ENCODE peak calls at places on chromosomes 16 and 17, in ten cellular contexts. S is CD8-positive, alpha-beta T cell; E is GM06990; V is mammary epithelial cell; Z is CD8-positive, alpha-beta memory T cell; G is Panc1; I is SJCRH30; N is bronchial epithelial cell; U is GM23248; Q is sigmoid colon. J is an unnamed sample. For H3K36me3, the result is how much of the 10 kb centered on the place peaks cover.

GRCh38 chr16:27961296-27961620 is 102.3 kb downstream of the GSG1L start:
- DNase-seq in S (no peak), E (no peak), V (no peak), Z (no peak), G (no peak), I (no peak), N (no peak), U (no peak), Q (no peak), J (no peak)

GRCh38 chr17:14619821-14620220 is 318.9 kb downstream of the HS3ST3B1 start:
- DNase-seq in S (no peak), E (no peak), V (peak), Z (no peak), G (no peak), I (no peak), N (peak), U (no peak), Q (no peak), J (no peak)

GRCh38 chr16:11025120-11025531 is 80.8 kb downstream of the CLEC16A start:
- DNase-seq in S (no peak), E (peak), V (no peak), Z (no peak), G (no peak), I (no peak), N (no peak), U (no peak), Q (no peak), J (no peak)

GRCh38 chr16:55701442-55702319 is 45.9 kb downstream of the SLC6A2 start:
- DNase-seq in S (no peak), E (no peak), V (peak), Z (peak), G (no peak), I (peak), N (peak), U (peak), Q (peak), J (peak)

GRCh38 chr16:88274847-88275246 is 107.9 kb upstream of the ZNF469 start:
- DNase-seq in S (no peak), E (no peak), V (no peak), Z (no peak), G (no peak), I (no peak), N (no peak), U (peak), Q (peak), J (no peak)

GRCh38 chr17:48630925-48631692 is 5.0 kb upstream of the HOXB9 start:
- DNase-seq in S (no peak), E (no peak), V (no peak), Z (no peak), G (no peak), I (no peak), N (no peak), U (no peak), Q (peak), J (no peak)

GRCh38 chr16:5882087-5882661 is 784.6 kb upstream of the EEF2KMT start:
- DNase-seq in S (no peak), E (no peak), V (no peak), Z (no peak), G (no peak), I (no peak), N (no peak), U (no peak), Q (no peak), J (no peak)

GRCh38 chr17:31339906-31340661 is 18.7 kb upstream of the EVI2A start:
- DNase-seq in S (no peak), E (no peak), V (peak), Z (no peak), G (no peak), I (no peak), N (peak), U (peak), Q (no peak), J (no peak)

GRCh38 chr17:37847811-37848331 is 76.3 kb upstream of the TBC1D3K start:
- DNase-seq in S (no peak), E (no peak), V (peak), Z (no peak), G (no peak), I (no peak), N (no peak), U (no peak), Q (no peak), J (no peak)

GRCh38 chr16:25014500-25015147 is 545 bp downstream of the ARHGAP17 start:
- DNase-seq in S (peak), E (no peak), V (peak), Z (peak), G (no peak), I (peak), N (peak), U (peak), Q (peak), J (peak)

GRCh38 chr16:82943371-82943770 is 316.6 kb downstream of the CDH13 start:
- DNase-seq in S (no peak), E (no peak), V (peak), Z (no peak), G (no peak), I (no peak), N (peak), U (peak), Q (no peak), J (no peak)

GRCh38 chr17:5329784-5330557 is 47.9 kb downstream of the RABEP1 start:
- DNase-seq in S (no peak), E (peak), V (no peak), Z (no peak), G (no peak), I (no peak), N (no peak), U (peak), Q (no peak), J (peak)

GRCh38 chr16:53549970-53550406 is 47.0 kb upstream of the AKTIP start:
- DNase-seq in S (peak), E (no peak), V (peak), Z (peak), G (peak), I (peak), N (peak), U (peak), Q (peak), J (peak)

GRCh38 chr17:7858487-7858832 is 657 bp downstream of the CYB5D1 start:
- DNase-seq in S (no peak), E (peak), V (no peak), Z (peak), G (no peak), I (no peak), N (no peak), U (peak), Q (peak), J (peak)

GRCh38 chr17:49438439-49438861 is 23.8 kb upstream of the PHB1 start:
- DNase-seq in S (no peak), E (no peak), V (no peak), Z (no peak), G (no peak), I (peak), N (no peak), U (no peak), Q (no peak), J (no peak)

GRCh38 chr17:28057731-28058246 is 15.3 kb downstream of the NLK start:
- DNase-seq in S (no peak), E (peak), V (peak), Z (no peak), G (no peak), I (no peak), N (peak), U (peak), Q (no peak), J (peak)

GRCh38 chr16:20868890-20869289 is 31.3 kb downstream of the DCUN1D3 start:
- DNase-seq in S (no peak), E (no peak), V (peak), Z (no peak), G (no peak), I (peak), N (no peak), U (peak), Q (peak), J (no peak)

GRCh38 chr16:64278196-64278595 is 843.7 kb downstream of the CDH11 start:
- DNase-seq in S (no peak), E (no peak), V (no peak), Z (no peak), G (no peak), I (no peak), N (peak), U (peak), Q (no peak), J (no peak)

GRCh38 chr16:87316923-87317765 is at the start of gene C16orf95:
- DNase-seq in S (peak), E (peak), V (peak), Z (peak), G (peak), I (peak), N (peak), U (peak), Q (peak), J (peak)

GRCh38 chr17:76458580-76459490 is 5.9 kb upstream of the UBE2O start:
- DNase-seq in S (no peak), E (no peak), V (peak), Z (no peak), G (no peak), I (peak), N (peak), U (peak), Q (no peak), J (no peak)

GRCh38 chr16:10172848-10173655 is 9.2 kb downstream of the GRIN2A start:
- DNase-seq in S (no peak), E (no peak), V (peak), Z (no peak), G (no peak), I (no peak), N (no peak), U (peak), Q (no peak), J (no peak)

GRCh38 chr16:875182-876040 is 74.9 kb upstream of the GNG13 start:
- DNase-seq in S (no peak), E (no peak), V (no peak), Z (no peak), G (no peak), I (no peak), N (no peak), U (no peak), Q (peak), J (no peak)

GRCh38 chr16:10080031-10080772 is 102.0 kb downstream of the GRIN2A start:
- DNase-seq in S (no peak), E (no peak), V (peak), Z (no peak), G (peak), I (peak), N (peak), U (peak), Q (peak), J (no peak)

GRCh38 chr16:75110637-75111513 is 5.7 kb downstream of the LDHD start:
- DNase-seq in S (peak), E (peak), V (peak), Z (peak), G (peak), I (peak), N (peak), U (peak), Q (peak), J (peak)
- H3K4me3 ChIP-seq in S (no peak), E (no peak), V (no peak), Z (peak), G (peak), I (peak), N (peak), U (peak), Q (peak), J (peak)

GRCh38 chr16:66238696-66239095 is 127.8 kb upstream of the CDH5 start:
- DNase-seq in S (no peak), E (no peak), V (no peak), Z (no peak), G (no peak), I (no peak), N (no peak), U (no peak), Q (peak), J (no peak)

GRCh38 chr16:66240565-66240964 is 125.9 kb upstream of the CDH5 start:
- DNase-seq in S (no peak), E (no peak), V (no peak), Z (no peak), G (no peak), I (no peak), N (no peak), U (no peak), Q (no peak), J (no peak)

GRCh38 chr16:66242672-66243071 is 123.8 kb upstream of the CDH5 start:
- DNase-seq in S (no peak), E (no peak), V (no peak), Z (no peak), G (no peak), I (no peak), N (no peak), U (no peak), Q (no peak), J (no peak)

GRCh38 chr16:66240088-66240487 is 126.4 kb upstream of the CDH5 start:
- DNase-seq in S (no peak), E (no peak), V (no peak), Z (no peak), G (no peak), I (no peak), N (no peak), U (no peak), Q (peak), J (no peak)

DNA sequence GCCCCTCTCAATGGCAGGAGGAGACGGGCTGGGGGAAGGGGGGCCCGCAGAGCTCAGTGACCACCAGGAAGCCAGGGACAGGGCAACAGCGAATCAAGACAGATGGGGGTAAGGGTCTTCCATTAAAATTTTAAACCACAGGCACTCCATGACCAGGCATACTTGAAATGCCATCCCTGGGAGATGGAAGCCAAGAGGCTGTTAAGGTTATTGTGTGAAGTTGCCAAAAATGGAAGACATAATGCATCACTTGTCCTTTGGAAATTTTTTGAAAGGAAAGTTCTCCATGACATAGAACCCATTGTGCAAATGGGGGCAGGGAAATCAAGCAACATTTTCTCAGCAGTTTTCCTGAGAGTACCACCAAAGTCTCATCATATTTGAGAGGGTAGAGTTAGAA is 125.5 kb upstream of the CDH5 start:
- DNase-seq in S (no peak), E (no peak), V (no peak), Z (no peak), G (no peak), I (no peak), N (no peak), U (no peak), Q (no peak), J (no peak)
- H3K36me3 ChIP-seq in S (under half), E (under half), V (under half), Z (under half), G (under half), I (under half), N (under half), U (under half), Q (under half), J (under half)

GRCh38 chr16:75247249-75247648 is 4.2 kb downstream of the BCAR1 start:
- DNase-seq in S (no peak), E (no peak), V (no peak), Z (no peak), G (no peak), I (no peak), N (no peak), U (no peak), Q (no peak), J (no peak)

GRCh38 chr16:75246504-75247205 is 4.8 kb downstream of the BCAR1 start:
- DNase-seq in S (no peak), E (no peak), V (no peak), Z (no peak), G (no peak), I (no peak), N (no peak), U (no peak), Q (no peak), J (no peak)

GRCh38 chr16:75249441-75249840 is 2.0 kb downstream of the BCAR1 start:
- DNase-seq in S (no peak), E (no peak), V (no peak), Z (no peak), G (no peak), I (no peak), N (no peak), U (no peak), Q (no peak), J (peak)

GRCh38 chr16:75248536-75249380 is 2.7 kb downstream of the BCAR1 start:
- DNase-seq in S (no peak), E (no peak), V (no peak), Z (no peak), G (no peak), I (no peak), N (no peak), U (no peak), Q (no peak), J (no peak)

GRCh38 chr16:75248142-75248535 is 3.3 kb downstream of the BCAR1 start:
- DNase-seq in S (no peak), E (no peak), V (no peak), Z (no peak), G (no peak), I (no peak), N (no peak), U (no peak), Q (no peak), J (no peak)
- H3K4me3 ChIP-seq in S (no peak), E (no peak), V (no peak), Z (no peak), G (peak), I (no peak), N (no peak), U (no peak), Q (no peak), J (no peak)

GRCh38 chr17:81583589-81584337 is 31.6 kb upstream of the FAAP100 start:
- DNase-seq in S (no peak), E (no peak), V (no peak), Z (no peak), G (no peak), I (no peak), N (no peak), U (no peak), Q (no peak), J (no peak)
- H3K36me3 ChIP-seq in S (under half), E (under half), V (under half), Z (under half), G (under half), I (half or more), N (under half), U (half or more), Q (half or more), J (under half)

DNA sequence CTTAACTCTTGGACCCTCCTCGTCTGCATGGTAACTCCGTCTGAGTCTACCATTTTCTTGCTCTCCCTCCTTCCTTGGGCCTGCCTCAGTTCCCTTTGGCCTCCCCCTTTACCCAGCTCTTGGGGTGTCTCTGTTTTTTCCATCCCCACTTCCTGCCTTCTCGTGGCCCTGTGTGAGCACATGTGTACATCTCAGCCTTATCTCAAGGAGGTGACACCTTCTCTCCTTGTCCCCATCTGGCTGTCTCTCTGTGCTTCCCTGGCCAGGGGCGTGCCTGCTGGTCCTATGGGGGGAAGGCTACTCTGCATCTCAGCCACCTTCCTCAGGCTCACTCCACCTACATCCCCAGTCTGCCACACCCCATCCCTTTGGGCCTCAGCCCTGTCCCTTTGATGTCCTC is 6.6 kb downstream of the CTF1 start:
- DNase-seq in S (no peak), E (no peak), V (no peak), Z (no peak), G (no peak), I (no peak), N (no peak), U (no peak), Q (no peak), J (no peak)
- H3K4me3 ChIP-seq in S (peak), E (no peak), V (no peak), Z (peak), G (no peak), I (no peak), N (no peak), U (peak), Q (peak), J (no peak)

DNA sequence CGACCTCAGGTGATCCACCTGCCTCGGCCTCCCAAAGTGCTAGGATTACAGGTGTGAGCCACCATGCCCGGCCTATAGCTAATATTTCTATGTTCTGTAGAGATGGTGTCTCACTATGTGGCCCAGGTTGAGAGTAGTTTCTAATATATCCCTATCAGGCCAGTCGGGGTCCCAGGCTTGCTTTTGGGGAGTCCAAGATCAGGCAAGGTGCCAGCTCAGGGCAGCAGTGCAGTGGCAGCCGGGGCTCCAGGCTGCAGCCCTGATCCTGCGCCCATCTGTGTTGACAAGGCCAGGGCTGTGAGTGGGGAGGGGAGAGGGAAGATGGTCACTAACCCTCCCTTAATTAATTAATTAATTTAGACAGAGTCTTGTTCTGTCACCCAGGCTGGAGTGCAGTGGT is 77.6 kb upstream of the CDC42EP4 start:
- DNase-seq in S (no peak), E (no peak), V (no peak), Z (no peak), G (no peak), I (no peak), N (no peak), U (no peak), Q (no peak), J (no peak)
- H3K36me3 ChIP-seq in S (under half), E (under half), V (under half), Z (under half), G (under half), I (under half), N (under half), U (under half), Q (under half), J (under half)

DNA sequence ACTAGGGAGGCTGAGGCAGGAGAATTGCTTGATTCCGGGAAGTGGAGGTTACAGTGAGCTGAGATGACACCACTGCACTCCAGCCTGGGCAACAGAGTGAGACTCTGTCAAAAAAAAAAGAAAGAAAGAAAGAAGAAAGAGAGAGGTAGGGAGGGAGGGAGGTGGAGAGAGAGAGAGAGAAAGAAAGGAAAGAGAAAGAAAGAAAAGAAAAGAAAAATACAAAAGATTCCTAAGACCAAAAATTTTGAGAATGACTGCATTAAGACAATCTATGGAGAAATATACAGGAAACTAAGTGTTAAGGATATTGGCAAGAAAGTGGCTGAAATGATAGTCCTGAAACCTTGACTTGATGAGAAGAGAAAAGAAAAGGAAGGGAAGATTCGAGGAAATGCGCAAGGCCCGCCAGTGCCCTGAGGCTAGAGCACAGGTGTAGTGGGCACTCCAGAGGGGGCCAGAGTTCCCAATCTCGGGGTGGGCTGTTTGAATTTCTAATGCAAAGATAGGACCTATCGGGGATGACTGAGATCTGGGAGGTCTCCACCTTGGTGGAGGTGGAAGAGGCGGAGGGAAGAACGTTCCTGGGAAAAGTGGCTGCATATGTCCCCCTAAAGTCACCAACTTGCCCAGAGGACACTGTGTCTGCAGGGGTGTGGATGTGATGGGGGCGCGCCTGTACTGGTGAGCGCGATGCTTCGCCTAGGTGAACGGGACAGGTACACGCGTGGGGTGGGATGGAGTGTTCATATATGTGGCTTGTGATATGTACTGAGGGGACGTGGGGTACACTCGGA is 654 bp upstream of the SCNN1B start:
- DNase-seq in S (no peak), E (no peak), V (no peak), Z (no peak), G (no peak), I (no peak), N (no peak), U (no peak), Q (no peak), J (no peak)
- H3K4me3 ChIP-seq in S (no peak), E (peak), V (peak), Z (no peak), G (peak), I (no peak), N (peak), U (no peak), Q (peak), J (no peak)

DNA sequence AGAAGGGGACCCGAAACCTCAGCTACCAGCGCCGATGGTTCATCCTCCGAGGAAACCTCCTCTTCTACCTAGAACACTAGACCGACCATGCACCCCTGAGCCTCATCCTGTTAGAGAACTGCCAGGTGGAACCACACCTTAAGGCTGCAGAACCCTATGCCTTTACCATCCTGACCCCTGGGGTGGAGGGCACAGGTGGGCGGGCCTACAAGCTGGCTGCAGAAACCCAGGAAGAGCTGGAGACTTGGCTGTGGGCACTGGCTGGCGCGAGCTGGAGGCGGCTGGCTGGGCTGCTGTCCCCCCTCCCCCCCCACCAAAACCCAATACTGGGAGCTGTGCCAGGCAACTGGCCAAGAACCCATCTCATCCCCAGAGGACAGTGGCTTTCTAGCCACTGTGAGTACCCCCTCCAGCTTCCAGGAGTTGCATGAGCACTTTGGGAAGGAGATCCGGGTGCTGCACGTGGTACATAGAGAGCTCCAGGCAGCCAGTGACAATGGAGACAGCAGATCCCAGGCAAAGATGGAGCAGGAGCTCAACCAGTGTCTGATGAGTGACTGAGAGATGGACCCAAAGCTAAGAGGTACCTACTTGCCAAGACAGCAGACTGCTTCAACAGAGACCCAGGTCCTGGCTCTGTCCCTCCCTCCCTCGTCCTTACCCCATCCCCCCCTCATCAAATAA is 1.4 kb upstream of the CD2BP2 start:
- DNase-seq in S (no peak), E (no peak), V (no peak), Z (no peak), G (no peak), I (no peak), N (no peak), U (peak), Q (no peak), J (no peak)
- H3K36me3 ChIP-seq in S (under half), E (under half), V (under half), Z (under half), G (under half), I (under half), N (under half), U (under half), Q (half or more), J (under half)

J was measured in CD4-positive, alpha-beta memory T cell.